ENCODE peak calls at places on chromosomes 5 and 9, in six cellular contexts. One of them, this sample, is unnamed.

GRCh38 chr9:120876842-120877240 is at the start of gene PHF19:
- DNase-seq in IMR-90: no peak
- DNase-seq in uterus: peak; percentile 59
- DNase-seq in heart left ventricle: no peak
- DNase-seq in spleen: peak; percentile 86
- DNase-seq in lower leg skin: no peak
- DNase-seq in this sample: no peak

GRCh38 chr9:137365552-137366444 is 57.2 kb downstream of the EXD3 start:
- DNase-seq in IMR-90: no peak
- DNase-seq in uterus: no peak
- DNase-seq in heart left ventricle: no peak
- DNase-seq in spleen: peak; percentile 32
- DNase-seq in lower leg skin: no peak
- DNase-seq in this sample: no peak

GRCh38 chr5:35066260-35066795 is 18.6 kb upstream of the AGXT2 start:
- DNase-seq in IMR-90: no peak
- DNase-seq in uterus: no peak
- DNase-seq in heart left ventricle: no peak
- DNase-seq in spleen: no peak
- DNase-seq in lower leg skin: no peak
- DNase-seq in this sample: no peak

GRCh38 chr5:1801061-1801953 is at the start of gene NDUFS6:
- DNase-seq in IMR-90: peak; percentile 55
- DNase-seq in uterus: peak; percentile 75
- DNase-seq in heart left ventricle: peak; percentile 84
- DNase-seq in spleen: peak; percentile 96
- DNase-seq in lower leg skin: peak; percentile 94
- DNase-seq in this sample: peak; percentile 29

GRCh38 chr9:133044661-133045060 is 13.9 kb downstream of the GTF3C5 start:
- DNase-seq in IMR-90: no peak
- DNase-seq in uterus: no peak
- DNase-seq in heart left ventricle: no peak
- DNase-seq in spleen: no peak
- DNase-seq in lower leg skin: no peak
- DNase-seq in this sample: no peak

GRCh38 chr9:123832858-123833257 is 97.1 kb downstream of the DENND1A start:
- DNase-seq in IMR-90: no peak
- DNase-seq in uterus: no peak
- DNase-seq in heart left ventricle: no peak
- DNase-seq in spleen: peak; percentile 77
- DNase-seq in lower leg skin: no peak
- DNase-seq in this sample: no peak

GRCh38 chr9:20353931-20354652 is 268.2 kb downstream of the MLLT3 start:
- DNase-seq in IMR-90: peak; percentile 29
- DNase-seq in uterus: no peak
- DNase-seq in heart left ventricle: no peak
- DNase-seq in spleen: no peak
- DNase-seq in lower leg skin: no peak
- DNase-seq in this sample: no peak

GRCh38 chr5:55650391-55650790 is 61.7 kb downstream of the SLC38A9 start:
- DNase-seq in IMR-90: peak; percentile 84
- DNase-seq in uterus: no peak
- DNase-seq in heart left ventricle: no peak
- DNase-seq in spleen: no peak
- DNase-seq in lower leg skin: no peak
- DNase-seq in this sample: no peak

GRCh38 chr5:74294231-74294705 is 346.3 kb downstream of the ENC1 start:
- DNase-seq in IMR-90: no peak
- DNase-seq in uterus: no peak
- DNase-seq in heart left ventricle: no peak
- DNase-seq in spleen: no peak
- DNase-seq in lower leg skin: no peak
- DNase-seq in this sample: no peak

GRCh38 chr9:8723195-8723594 is 923.6 kb upstream of the DMAC1 start:
- DNase-seq in IMR-90: no peak
- DNase-seq in uterus: no peak
- DNase-seq in heart left ventricle: no peak
- DNase-seq in spleen: no peak
- DNase-seq in lower leg skin: no peak
- DNase-seq in this sample: no peak

GRCh38 chr5:176614805-176615478 is 5.0 kb upstream of the GPRIN1 start:
- DNase-seq in IMR-90: peak; percentile 88
- DNase-seq in uterus: no peak
- DNase-seq in heart left ventricle: no peak
- DNase-seq in spleen: no peak
- DNase-seq in lower leg skin: no peak
- DNase-seq in this sample: no peak

GRCh38 chr9:114366334-114367128 is 21.3 kb downstream of the AKNA start:
- DNase-seq in IMR-90: peak; percentile 92
- DNase-seq in uterus: no peak
- DNase-seq in heart left ventricle: no peak
- DNase-seq in spleen: no peak
- DNase-seq in lower leg skin: no peak
- DNase-seq in this sample: no peak

GRCh38 chr9:133274236-133275104 is 531 bp downstream of the ABO start:
- DNase-seq in IMR-90: no peak
- DNase-seq in uterus: no peak
- DNase-seq in heart left ventricle: no peak
- DNase-seq in spleen: no peak
- DNase-seq in lower leg skin: peak; percentile 82
- DNase-seq in this sample: no peak

GRCh38 chr5:62729662-62730061 is 151.0 kb downstream of the LRRC70 start:
- DNase-seq in IMR-90: no peak
- DNase-seq in uterus: no peak
- DNase-seq in heart left ventricle: no peak
- DNase-seq in spleen: no peak
- DNase-seq in lower leg skin: no peak
- DNase-seq in this sample: no peak

GRCh38 chr5:180618830-180619562 is 27.7 kb upstream of the SCGB3A1 start:
- DNase-seq in IMR-90: peak; percentile 47
- DNase-seq in uterus: no peak
- DNase-seq in heart left ventricle: no peak
- DNase-seq in spleen: no peak
- DNase-seq in lower leg skin: no peak
- DNase-seq in this sample: no peak

GRCh38 chr5:31054436-31054835 is 139.1 kb upstream of the CDH6 start:
- DNase-seq in IMR-90: peak; percentile 8
- DNase-seq in uterus: no peak
- DNase-seq in heart left ventricle: no peak
- DNase-seq in spleen: no peak
- DNase-seq in lower leg skin: no peak
- DNase-seq in this sample: no peak

GRCh38 chr9:76957258-76957657 is 51.3 kb upstream of the PRUNE2 start:
- DNase-seq in IMR-90: no peak
- DNase-seq in uterus: no peak
- DNase-seq in heart left ventricle: no peak
- DNase-seq in spleen: no peak
- DNase-seq in lower leg skin: no peak
- DNase-seq in this sample: no peak

GRCh38 chr9:71681708-71682268 is 86.5 kb downstream of the CEMIP2 start:
- DNase-seq in IMR-90: peak; percentile 76
- DNase-seq in uterus: no peak
- DNase-seq in heart left ventricle: no peak
- DNase-seq in spleen: no peak
- DNase-seq in lower leg skin: no peak
- DNase-seq in this sample: no peak

GRCh38 chr5:64811050-64811640 is 42.4 kb downstream of the CWC27 start:
- DNase-seq in IMR-90: peak; percentile 81
- DNase-seq in uterus: no peak
- DNase-seq in heart left ventricle: no peak
- DNase-seq in spleen: no peak
- DNase-seq in lower leg skin: no peak
- DNase-seq in this sample: no peak

GRCh38 chr5:157730900-157731271 is 334 bp upstream of the THG1L start:
- DNase-seq in IMR-90: no peak
- DNase-seq in uterus: no peak
- DNase-seq in heart left ventricle: no peak
- DNase-seq in spleen: no peak
- DNase-seq in lower leg skin: no peak
- DNase-seq in this sample: no peak

GRCh38 chr5:111655169-111655924 is 101.6 kb downstream of the NREP start:
- DNase-seq in IMR-90: peak; percentile 70
- DNase-seq in uterus: no peak
- DNase-seq in heart left ventricle: peak; percentile 8
- DNase-seq in spleen: no peak
- DNase-seq in lower leg skin: no peak
- DNase-seq in this sample: no peak

GRCh38 chr5:16522096-16522495 is 56.5 kb upstream of the ZNF622 start:
- DNase-seq in IMR-90: no peak
- DNase-seq in uterus: no peak
- DNase-seq in heart left ventricle: no peak
- DNase-seq in spleen: no peak
- DNase-seq in lower leg skin: no peak
- DNase-seq in this sample: no peak

GRCh38 chr5:133340002-133340755 is 272.2 kb downstream of the FSTL4 start:
- DNase-seq in IMR-90: no peak
- DNase-seq in uterus: no peak
- DNase-seq in heart left ventricle: no peak
- DNase-seq in spleen: no peak
- DNase-seq in lower leg skin: no peak
- DNase-seq in this sample: peak; percentile 20
- H3K4me3 ChIP-seq in IMR-90: no peak overlapping the region
- H3K4me3 ChIP-seq in uterus: no peak overlapping the region
- H3K4me3 ChIP-seq in heart left ventricle: no peak overlapping the region
- H3K4me3 ChIP-seq in spleen: no peak overlapping the region
- H3K4me3 ChIP-seq in lower leg skin: no peak overlapping the region
- H3K4me3 ChIP-seq in this sample: no peak overlapping the region

DNA sequence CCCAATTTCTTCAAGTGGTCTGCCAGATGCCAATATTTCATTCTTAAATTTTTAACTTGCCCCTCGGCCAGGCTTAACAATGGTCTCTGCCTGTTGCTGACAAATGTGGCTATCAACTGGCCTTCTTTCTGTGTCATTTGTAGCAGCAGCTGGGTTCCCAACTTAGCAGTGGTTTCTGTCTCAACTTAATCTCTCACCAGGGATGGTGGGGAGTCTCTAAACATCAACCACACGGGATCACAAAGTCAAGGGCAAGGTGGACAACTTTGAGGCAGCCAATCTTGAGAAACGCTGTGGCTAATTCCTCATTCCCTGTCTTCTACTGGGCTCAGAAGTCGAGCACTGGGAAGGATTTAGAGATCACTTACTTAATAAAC is 81.1 kb downstream of the RAPGEF1 start:
- DNase-seq in IMR-90: no peak
- DNase-seq in uterus: no peak
- DNase-seq in heart left ventricle: no peak
- DNase-seq in spleen: no peak
- DNase-seq in lower leg skin: no peak
- DNase-seq in this sample: no peak
- TF ChIP-seq POLR2A in IMR-90: no peak
- TF ChIP-seq POLR2A in uterus: no peak
- TF ChIP-seq POLR2A in heart left ventricle: no peak
- TF ChIP-seq POLR2A in spleen: no peak
- TF ChIP-seq POLR2A in lower leg skin: no peak
- TF ChIP-seq POLR2A in this sample: no peak

DNA sequence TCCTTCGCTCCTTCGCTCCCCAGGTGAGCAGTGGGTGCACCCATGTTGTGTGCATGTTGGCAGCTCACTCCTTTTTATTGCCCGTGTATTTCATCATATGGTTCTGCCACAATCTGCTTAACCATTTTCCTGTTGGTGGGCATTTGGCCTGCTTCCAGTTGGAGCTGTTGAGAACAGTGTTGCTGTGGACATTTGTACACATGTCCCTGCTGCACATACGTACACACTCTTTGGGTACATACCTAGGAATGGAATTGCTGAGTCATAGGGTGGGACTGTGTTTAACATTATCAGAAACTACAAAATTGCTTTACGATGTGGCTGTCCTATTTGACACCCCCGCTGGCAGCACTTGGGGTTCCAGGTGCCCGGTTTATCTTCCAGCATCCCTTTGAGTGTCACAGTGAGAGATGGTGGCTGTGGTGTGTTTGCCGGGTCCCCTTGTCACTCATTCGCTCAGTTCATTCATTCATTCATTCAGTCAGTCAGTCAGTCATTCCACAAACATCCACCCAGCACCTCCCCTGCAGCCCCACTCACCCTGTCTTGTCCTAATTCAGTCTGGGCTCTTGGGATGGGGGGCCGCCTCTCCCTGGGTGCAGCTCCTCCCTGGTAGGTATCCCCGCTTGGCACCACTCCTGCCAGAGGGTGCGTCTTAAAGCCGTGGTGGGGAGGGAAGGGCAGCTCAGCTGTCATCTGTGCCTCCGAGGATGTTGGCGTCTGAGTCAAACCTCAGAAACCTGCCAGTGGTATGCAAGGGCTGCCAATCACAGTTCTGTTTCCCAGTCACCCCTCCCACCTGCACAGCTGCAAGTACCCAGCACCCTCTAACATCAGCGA is 8.0 kb upstream of the FIBCD1 start:
- DNase-seq in IMR-90: no peak
- DNase-seq in uterus: no peak
- DNase-seq in heart left ventricle: no peak
- DNase-seq in spleen: no peak
- DNase-seq in lower leg skin: no peak
- DNase-seq in this sample: no peak
- H3K4me3 ChIP-seq in IMR-90: no peak overlapping the region
- H3K4me3 ChIP-seq in uterus: no peak overlapping the region
- H3K4me3 ChIP-seq in heart left ventricle: no peak overlapping the region
- H3K4me3 ChIP-seq in spleen: no peak overlapping the region
- H3K4me3 ChIP-seq in lower leg skin: no peak overlapping the region
- H3K4me3 ChIP-seq in this sample: no peak overlapping the region

GRCh38 chr5:72956324-72957140 is 691 bp downstream of the FCHO2 start:
- DNase-seq in IMR-90: peak; percentile 56
- DNase-seq in uterus: peak; percentile 47
- DNase-seq in heart left ventricle: peak; percentile 48
- DNase-seq in spleen: peak; percentile 89
- DNase-seq in lower leg skin: peak; percentile 89
- DNase-seq in this sample: peak; percentile 24

GRCh38 chr5:72955143-72955767 is 586 bp upstream of the FCHO2 start:
- DNase-seq in IMR-90: no peak
- DNase-seq in uterus: no peak
- DNase-seq in heart left ventricle: peak; percentile 87
- DNase-seq in spleen: no peak
- DNase-seq in lower leg skin: no peak
- DNase-seq in this sample: peak; percentile 71

GRCh38 chr5:72957337-72957736 is 1.5 kb downstream of the FCHO2 start:
- DNase-seq in IMR-90: no peak
- DNase-seq in uterus: no peak
- DNase-seq in heart left ventricle: no peak
- DNase-seq in spleen: no peak
- DNase-seq in lower leg skin: no peak
- DNase-seq in this sample: no peak

GRCh38 chr5:72954389-72954788 is 1.5 kb upstream of the FCHO2 start:
- DNase-seq in IMR-90: no peak
- DNase-seq in uterus: no peak
- DNase-seq in heart left ventricle: no peak
- DNase-seq in spleen: no peak
- DNase-seq in lower leg skin: no peak
- DNase-seq in this sample: no peak

DNA sequence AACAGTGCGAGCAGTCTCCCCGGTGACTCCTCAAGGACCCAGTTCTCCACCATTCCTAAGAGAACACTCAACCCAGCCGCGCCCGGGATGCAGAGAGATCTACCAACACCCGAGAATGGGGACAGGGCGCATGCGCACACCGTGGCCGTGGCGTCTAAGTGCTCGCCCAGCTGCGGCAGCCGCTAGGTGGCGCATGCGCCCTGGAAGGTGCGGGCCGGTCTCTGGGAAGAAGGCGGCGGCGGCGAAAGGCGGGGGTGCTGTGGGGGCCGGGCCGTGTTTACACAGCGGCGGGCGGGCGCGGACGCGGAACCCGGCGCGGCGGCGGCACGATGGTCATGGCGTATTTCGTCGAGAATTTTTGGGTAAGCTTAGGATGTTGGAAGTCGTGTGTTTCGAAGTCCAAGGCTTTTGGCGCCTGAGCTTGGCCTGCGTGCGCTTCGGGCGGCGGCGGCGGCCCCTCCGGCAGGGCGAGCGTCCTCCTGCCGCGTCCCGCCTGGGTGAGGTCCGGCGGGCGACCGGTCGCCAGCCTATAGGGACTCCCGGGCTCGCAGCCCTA is at the start of gene FCHO2:
- DNase-seq in IMR-90: peak; percentile 95
- DNase-seq in uterus: peak; percentile 98
- DNase-seq in heart left ventricle: peak; percentile 98
- DNase-seq in spleen: peak; percentile 100
- DNase-seq in lower leg skin: peak; percentile 100
- DNase-seq in this sample: peak; percentile 94
- TF ChIP-seq POLR2A in IMR-90: peak; percentile 74
- TF ChIP-seq POLR2A in uterus: peak; percentile 78
- TF ChIP-seq POLR2A in heart left ventricle: peak; percentile 71
- TF ChIP-seq POLR2A in spleen: no peak
- TF ChIP-seq POLR2A in lower leg skin: no peak
- TF ChIP-seq POLR2A in this sample: peak; percentile 78